ENCODE peak calls at places on chromosomes 2 and 18, in eight cellular contexts. B, Y, F, E, O, I, H and D are unnamed samples.
A peak's percentile ranks its signal among the peaks of the same experiment; 100 is the strongest.

GRCh38 chr2:43383533-43383932 is 157.1 kb upstream of the ZFP36L2 start:
- DNase-seq in B (no peak), Y (no peak), F (no peak), E (no peak), O (no peak), I (no peak), H (no peak), D (no peak)

GRCh38 chr2:135874966-135875365 is 1.3 kb downstream of the MCM6 start:
- DNase-seq in B (no peak), Y (no peak), F (no peak), E (no peak), O (no peak), I (no peak), H (no peak), D (no peak)

GRCh38 chr2:130288467-130289403 is 54.0 kb upstream of the IMP4 start:
- DNase-seq in B (peak; percentile 56), Y (peak; percentile 33), F (peak; percentile 36), E (peak; percentile 27), O (no peak), I (no peak), H (peak; percentile 78), D (no peak)

GRCh38 chr2:19504400-19505198 is 146.2 kb upstream of the OSR1 start:
- DNase-seq in B (peak; percentile 26), Y (no peak), F (no peak), E (no peak), O (no peak), I (no peak), H (no peak), D (peak; percentile 20)

GRCh38 chr2:238287702-238288649 is at the start of gene PER2:
- DNase-seq in B (peak; percentile 91), Y (peak; percentile 43), F (peak; percentile 52), E (peak; percentile 71), O (peak; percentile 40), I (peak; percentile 29), H (peak; percentile 79), D (peak; percentile 78)

GRCh38 chr2:177265834-177266817 is 1.6 kb upstream of the NFE2L2 start:
- DNase-seq in B (peak; percentile 48), Y (no peak), F (no peak), E (no peak), O (peak; percentile 54), I (peak; percentile 57), H (no peak), D (no peak)

GRCh38 chr2:67564076-67564475 is 166.9 kb downstream of the ETAA1 start:
- DNase-seq in B (no peak), Y (no peak), F (no peak), E (no peak), O (no peak), I (no peak), H (no peak), D (peak; percentile 55)

GRCh38 chr2:176078440-176079284 is 5.1 kb downstream of the EVX2 start:
- DNase-seq in B (no peak), Y (no peak), F (no peak), E (no peak), O (no peak), I (no peak), H (no peak), D (no peak)

GRCh38 chr2:31168291-31168690 is 30.1 kb upstream of the GALNT14 start:
- DNase-seq in B (no peak), Y (no peak), F (no peak), E (no peak), O (no peak), I (no peak), H (no peak), D (no peak)

GRCh38 chr2:236221798-236222197 is 42.4 kb downstream of the ASB18 start:
- DNase-seq in B (no peak), Y (no peak), F (no peak), E (no peak), O (no peak), I (no peak), H (no peak), D (no peak)

GRCh38 chr2:72148391-72148974 is 821 bp upstream of the CYP26B1 start:
- DNase-seq in B (peak; percentile 38), Y (no peak), F (peak; percentile 73), E (peak; percentile 71), O (no peak), I (peak; percentile 28), H (peak; percentile 41), D (no peak)

GRCh38 chr18:60895181-60895580 is 438.0 kb upstream of the CDH20 start:
- DNase-seq in B (no peak), Y (no peak), F (no peak), E (no peak), O (no peak), I (no peak), H (no peak), D (peak; percentile 75)

GRCh38 chr2:239561448-239562001 is 160.7 kb upstream of the HDAC4 start:
- DNase-seq in B (peak; percentile 61), Y (no peak), F (no peak), E (peak; percentile 87), O (no peak), I (no peak), H (no peak), D (no peak)

GRCh38 chr2:123839326-123839725 is 185.8 kb upstream of the CNTNAP5 start:
- DNase-seq in B (no peak), Y (no peak), F (no peak), E (no peak), O (no peak), I (no peak), H (no peak), D (peak; percentile 65)

GRCh38 chr2:9658972-9659371 is 28.2 kb upstream of the YWHAQ start:
- DNase-seq in B (peak; percentile 26), Y (no peak), F (no peak), E (no peak), O (no peak), I (no peak), H (no peak), D (no peak)

GRCh38 chr2:107817378-107817777 is 9.3 kb upstream of the RGPD4 start:
- DNase-seq in B (no peak), Y (no peak), F (no peak), E (no peak), O (no peak), I (no peak), H (no peak), D (no peak)

GRCh38 chr18:23099621-23100020 is 35.7 kb upstream of the CABLES1 start:
- DNase-seq in B (peak; percentile 82), Y (peak; percentile 18), F (no peak), E (no peak), O (no peak), I (no peak), H (no peak), D (peak; percentile 94)

GRCh38 chr2:32277674-32278475 is at the start of gene YIPF4:
- DNase-seq in B (peak; percentile 93), Y (peak; percentile 84), F (peak; percentile 88), E (peak; percentile 100), O (peak; percentile 94), I (peak; percentile 90), H (peak; percentile 95), D (peak; percentile 91)

GRCh38 chr2:42176992-42177738 is 8.0 kb downstream of the EML4 start:
- DNase-seq in B (no peak), Y (no peak), F (no peak), E (no peak), O (no peak), I (no peak), H (no peak), D (no peak)
- H3K4me1 ChIP-seq in B (peaks cover 6% of the 10 kb centered on the region), Y (no peaks in the 10 kb centered on the region), F (peaks cover 11% of the 10 kb centered on the region), E (peaks cover 5% of the 10 kb centered on the region), O (peaks cover 9% of the 10 kb centered on the region), I (no peaks in the 10 kb centered on the region), H (peaks cover 7% of the 10 kb centered on the region), D (peaks cover 4% of the 10 kb centered on the region)

GRCh38 chr18:38539871-38540270 is 974.3 kb upstream of the CELF4 start:
- DNase-seq in B (no peak), Y (no peak), F (no peak), E (no peak), O (no peak), I (no peak), H (no peak), D (no peak)
- TF ChIP-seq CTCF in B (no peak), Y (no peak), F (no peak), E (no peak), O (no peak), I (no peak), H (no peak), D (no peak)

DNA sequence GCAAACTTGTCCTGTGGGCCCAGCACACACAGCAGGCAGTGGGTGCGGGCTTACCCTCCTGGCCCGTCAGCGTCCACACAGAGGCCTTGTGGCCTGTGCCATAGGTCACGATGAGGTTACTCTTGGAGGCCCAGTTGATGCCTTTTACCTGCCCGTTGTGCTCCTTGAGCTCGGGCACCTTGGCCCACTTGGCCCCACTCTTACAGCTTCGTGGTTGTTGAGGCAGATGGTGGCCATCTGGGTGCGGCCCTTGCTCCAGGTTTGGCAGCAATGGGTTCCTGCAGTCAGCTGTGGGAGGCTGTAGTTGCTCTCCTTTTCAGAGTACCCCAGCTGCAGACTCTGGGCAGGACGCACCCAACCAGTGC is 45.5 kb upstream of the PTH2R start:
- DNase-seq in B (no peak), Y (no peak), F (no peak), E (no peak), O (no peak), I (no peak), H (no peak), D (no peak)
- TF ChIP-seq EZH2phosphoT487 in B (no peak), Y (no peak), F (no peak), E (no peak), O (no peak), I (no peak), H (no peak), D (no peak)

GRCh38 chr2:69167469-69167822 is 154.5 kb downstream of the ANTXR1 start:
- DNase-seq in B (no peak), Y (no peak), F (no peak), E (no peak), O (no peak), I (no peak), H (no peak), D (no peak)

GRCh38 chr2:69165079-69165478 is 152.1 kb downstream of the ANTXR1 start:
- DNase-seq in B (no peak), Y (no peak), F (no peak), E (no peak), O (no peak), I (no peak), H (no peak), D (no peak)

GRCh38 chr2:69166465-69166811 is 153.5 kb downstream of the ANTXR1 start:
- DNase-seq in B (no peak), Y (no peak), F (no peak), E (no peak), O (no peak), I (no peak), H (no peak), D (no peak)

GRCh38 chr2:69168144-69168813 is 155.3 kb downstream of the ANTXR1 start:
- DNase-seq in B (no peak), Y (no peak), F (no peak), E (no peak), O (no peak), I (no peak), H (no peak), D (peak; percentile 10)

DNA sequence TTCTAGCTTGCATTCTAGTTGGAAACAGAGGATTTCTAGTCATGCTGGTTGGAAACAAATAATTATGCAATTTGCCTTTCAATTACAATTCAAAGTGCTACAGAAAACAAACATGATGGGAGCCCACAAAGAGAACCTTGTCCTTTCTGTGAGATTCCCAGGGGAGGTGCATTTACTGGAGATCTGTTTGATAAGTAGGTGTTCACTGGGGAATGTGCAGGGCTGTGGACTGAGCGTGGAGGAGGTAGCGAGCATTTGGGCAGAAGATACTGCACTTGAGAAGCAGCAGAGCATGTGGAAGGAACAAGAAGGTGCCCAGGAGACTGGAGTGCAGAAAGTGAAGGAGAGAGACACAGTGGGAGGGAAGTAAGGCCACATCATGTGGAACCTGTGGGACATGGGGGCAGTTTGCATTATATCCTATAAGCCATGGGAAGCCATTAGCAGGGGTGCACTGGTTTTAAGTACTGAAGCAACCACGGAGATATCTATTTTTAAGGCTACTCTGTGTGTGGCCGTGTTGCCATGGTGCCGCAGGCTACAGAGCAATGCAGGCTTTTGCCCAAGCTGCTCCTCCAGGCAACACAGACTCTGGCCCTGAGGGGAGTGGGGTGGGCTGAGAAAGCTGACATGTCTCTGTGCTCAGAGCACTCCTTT is 154.0 kb downstream of the ANTXR1 start:
- DNase-seq in B (no peak), Y (no peak), F (no peak), E (no peak), O (no peak), I (no peak), H (no peak), D (no peak)
- H3K4me1 ChIP-seq in B (peaks cover 21% of the 10 kb centered on the region), Y (peaks cover 19% of the 10 kb centered on the region), F (peaks cover 7% of the 10 kb centered on the region), E (peaks cover 37% of the 10 kb centered on the region), O (no peaks in the 10 kb centered on the region), I (no peaks in the 10 kb centered on the region), H (peaks cover 13% of the 10 kb centered on the region), D (peaks cover 18% of the 10 kb centered on the region)